ENCODE peak calls at places on chromosomes 4 and X, in nine cellular contexts. A is PC-3; S is heart right ventricle; J is fibroblast of the aortic adventitia; E is astrocyte of the spinal cord; I is fibroblast of mammary gland; M is AG09309; Y is fibroblast of lung; B is CD4-positive, alpha-beta memory T cell. L is an unnamed sample.

GRCh38 chrX:30620980-30621716 is 32.1 kb upstream of the GK start:
- DNase-seq in A (peak; percentile 78), S (no peak), J (peak; percentile 93), E (peak; percentile 79), I (peak; percentile 93), M (peak; percentile 74), Y (peak; percentile 91), B (no peak), L (no peak)

GRCh38 chrX:13110427-13111324 is 66.3 kb upstream of the FAM9C start:
- DNase-seq in A (peak; percentile 91), S (peak; percentile 30), J (peak; percentile 99), E (peak; percentile 92), I (peak; percentile 95), M (peak; percentile 92), Y (peak; percentile 95), B (no peak), L (no peak)

GRCh38 chr4:123599920-123600394 is 203.4 kb downstream of the SPRY1 start:
- DNase-seq in A (no peak), S (peak; percentile 69), J (no peak), E (peak; percentile 41), I (peak; percentile 42), M (no peak), Y (peak; percentile 17), B (peak; percentile 27), L (peak; percentile 38)

GRCh38 chr4:39308576-39308975 is 57.6 kb downstream of the RFC1 start:
- DNase-seq in A (no peak), S (no peak), J (no peak), E (no peak), I (no peak), M (no peak), Y (no peak), B (no peak), L (no peak)

GRCh38 chr4:184473515-184474260 is 662 bp downstream of the IRF2 start:
- DNase-seq in A (peak; percentile 16), S (peak; percentile 49), J (peak; percentile 45), E (no peak), I (peak; percentile 30), M (no peak), Y (peak; percentile 44), B (peak; percentile 62), L (peak; percentile 37)

GRCh38 chr4:68907788-68908700 is 43.6 kb downstream of the UGT2A3 start:
- DNase-seq in A (no peak), S (no peak), J (peak; percentile 82), E (no peak), I (no peak), M (no peak), Y (no peak), B (no peak), L (no peak)

GRCh38 chrX:30875957-30876356 is 13.1 kb downstream of the TAB3 start:
- DNase-seq in A (peak; percentile 82), S (no peak), J (peak; percentile 81), E (peak; percentile 54), I (peak; percentile 87), M (peak; percentile 24), Y (peak; percentile 72), B (no peak), L (no peak)

GRCh38 chr4:61200195-61200990 is at the start of gene ADGRL3:
- DNase-seq in A (no peak), S (peak; percentile 41), J (peak; percentile 1), E (peak; percentile 50), I (peak; percentile 3), M (no peak), Y (peak; percentile 50), B (no peak), L (no peak)

GRCh38 chrX:23773601-23774175 is 9.3 kb upstream of the SAT1 start:
- DNase-seq in A (no peak), S (no peak), J (no peak), E (no peak), I (no peak), M (no peak), Y (no peak), B (peak; percentile 68), L (peak; percentile 14)

GRCh38 chr4:823093-823760 is 2.7 kb downstream of the CPLX1 start:
- DNase-seq in A (no peak), S (no peak), J (no peak), E (no peak), I (no peak), M (no peak), Y (no peak), B (no peak), L (no peak)

GRCh38 chrX:130704053-130705038 is 198.7 kb downstream of the ENOX2 start:
- DNase-seq in A (peak; percentile 66), S (no peak), J (peak; percentile 68), E (peak; percentile 18), I (peak; percentile 44), M (no peak), Y (peak; percentile 57), B (no peak), L (no peak)

DNA sequence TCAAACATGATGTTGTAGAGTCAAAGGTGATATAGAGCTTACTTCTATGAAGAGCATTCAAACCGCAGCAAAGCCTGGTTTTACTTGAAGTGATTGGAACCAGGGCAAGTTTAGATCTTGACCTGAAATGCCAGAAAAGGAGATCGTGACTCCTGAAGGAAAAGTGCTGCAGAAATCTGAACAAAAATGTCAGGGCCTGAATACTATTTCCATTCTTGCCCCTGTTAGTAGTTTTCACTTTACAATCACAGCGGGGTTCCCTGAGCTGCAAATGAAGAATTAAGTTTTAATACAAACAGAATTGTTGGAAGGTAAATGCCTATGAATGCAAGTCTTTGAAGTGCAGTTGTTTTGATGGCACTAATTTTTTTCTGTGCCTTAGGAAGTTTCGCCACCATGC is 4.1 kb downstream of the SLIT2 start:
- DNase-seq in A (no peak), S (no peak), J (peak; percentile 56), E (no peak), I (no peak), M (no peak), Y (peak; percentile 34), B (no peak), L (no peak)
- H3K4me3 ChIP-seq in A (peak overlapping the region; percentile 96), S (peak overlapping the region; percentile 71), J (peak overlapping the region; percentile 84), E (peak overlapping the region; percentile 10), I (peak overlapping the region; percentile 79), M (peak overlapping the region; percentile 87), Y (peak overlapping the region; percentile 81), B (no peak overlapping the region), L (no peak overlapping the region)

DNA sequence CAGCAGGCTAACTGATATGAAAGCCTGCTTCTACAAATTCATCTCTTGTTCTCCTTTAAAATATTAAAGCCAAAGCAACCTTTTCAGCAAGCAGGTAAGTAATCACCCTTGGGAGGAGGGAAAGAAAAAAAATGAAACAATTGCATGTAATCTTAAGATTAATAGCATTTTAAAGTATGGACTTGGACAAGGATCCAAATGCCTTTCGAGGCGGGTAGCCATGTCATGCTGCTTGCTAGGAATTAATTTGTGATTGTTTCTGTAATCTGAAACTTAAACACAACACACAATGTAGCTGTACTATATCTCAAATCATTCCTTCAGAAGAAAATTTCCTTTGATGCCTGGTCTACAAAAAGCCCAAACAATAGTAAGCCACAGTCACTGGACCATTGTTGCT is 112.3 kb upstream of the CBR4 start:
- DNase-seq in A (no peak), S (no peak), J (peak; percentile 42), E (no peak), I (no peak), M (no peak), Y (no peak), B (no peak), L (no peak)
- H3K4me3 ChIP-seq in A (no peak overlapping the region), S (no peak overlapping the region), J (no peak overlapping the region), E (no peak overlapping the region), I (no peak overlapping the region), M (no peak overlapping the region), Y (no peak overlapping the region), B (no peak overlapping the region), L (no peak overlapping the region)

DNA sequence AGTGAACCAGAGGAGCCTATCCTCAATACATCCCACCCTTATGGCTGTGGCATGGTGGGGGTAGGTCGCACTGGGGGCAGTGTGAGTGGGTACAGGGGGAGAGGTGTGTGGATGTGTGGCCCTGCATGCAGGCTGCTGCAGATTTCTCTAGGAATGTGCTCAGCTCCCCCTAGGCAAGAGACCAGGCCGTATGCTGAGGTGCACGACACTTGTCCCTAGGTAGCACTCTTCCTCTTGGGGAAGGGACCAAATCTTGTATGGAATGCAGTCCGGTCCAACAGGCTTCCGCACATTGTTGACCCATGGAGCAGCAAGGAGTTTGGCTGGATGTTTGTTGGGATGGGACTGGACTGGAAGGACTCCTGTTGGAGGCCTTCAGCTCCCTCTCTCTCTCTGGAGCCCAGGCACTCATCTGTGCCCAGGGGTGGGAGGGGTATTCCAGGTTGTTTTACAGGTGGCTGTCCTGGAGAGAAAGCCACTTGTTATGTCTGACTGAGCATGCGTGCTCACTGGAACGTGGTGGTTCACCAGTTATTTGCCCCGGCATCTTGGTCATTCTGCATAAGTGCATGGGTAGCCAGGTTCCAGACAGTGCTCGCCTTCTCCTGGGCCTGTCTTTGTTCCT is 55.1 kb downstream of the NBDY start:
- DNase-seq in A (no peak), S (no peak), J (no peak), E (no peak), I (no peak), M (no peak), Y (no peak), B (no peak), L (no peak)
- H3K4me3 ChIP-seq in A (no peak overlapping the region), S (no peak overlapping the region), J (no peak overlapping the region), E (no peak overlapping the region), I (no peak overlapping the region), M (no peak overlapping the region), Y (no peak overlapping the region), B (no peak overlapping the region), L (no peak overlapping the region)

GRCh38 chr4:109801895-109802319 is at the start of gene CFI:
- DNase-seq in A (no peak), S (no peak), J (peak; percentile 84), E (peak; percentile 86), I (peak; percentile 72), M (peak; percentile 49), Y (peak; percentile 65), B (no peak), L (no peak)
- H3K4me3 ChIP-seq in A (no peak within 1 kb of the TSS), S (peak within 1 kb of the TSS; percentile 49), J (peak within 1 kb of the TSS; percentile 49), E (peak within 1 kb of the TSS; percentile 36), I (no peak within 1 kb of the TSS), M (no peak within 1 kb of the TSS), Y (no peak within 1 kb of the TSS), B (no peak within 1 kb of the TSS), L (no peak within 1 kb of the TSS)